ENCODE peak calls at places on chromosomes 3 and 15, in six cellular contexts. C is body of pancreas; V is nephron progenitor cell; N is uterus; L is CD8-positive, alpha-beta T cell; B is kidney. O is an unnamed sample.

GRCh38 chr15:42159381-42160015 is 3.1 kb upstream of the PLA2G4F start:
- DNase-seq in N (no peak), L (no peak), B (no peak), C (no peak), V (no peak), O (no peak)

GRCh38 chr3:126889276-126890201 is 93.4 kb upstream of the PLXNA1 start:
- DNase-seq in B (no peak), V (no peak), N (no peak), C (no peak), L (no peak), O (no peak)

GRCh38 chr3:60186359-60186758 is 1064.9 kb downstream of the FHIT start:
- DNase-seq in N (no peak), B (no peak), V (no peak), C (no peak), L (no peak), O (no peak)

GRCh38 chr15:52234596-52235541 is 43.7 kb upstream of the GNB5 start:
- DNase-seq in C (no peak), V (no peak), B (peak), N (no peak), L (no peak), O (no peak)

GRCh38 chr15:53588773-53589172 is 170.7 kb downstream of the WDR72 start:
- DNase-seq in L (no peak), V (no peak), C (no peak), N (no peak), B (no peak), O (no peak)

GRCh38 chr15:72307036-72307435 is 12.9 kb downstream of the CELF6 start:
- DNase-seq in V (no peak), C (no peak), L (no peak), N (no peak), B (no peak), O (no peak)

GRCh38 chr3:143885803-143886427 is 37.6 kb upstream of the SLC9A9 start:
- DNase-seq in B (no peak), L (peak), C (peak), V (peak), N (no peak), O (no peak)

GRCh38 chr3:24129549-24129948 is 184.5 kb downstream of the NR1D2 start:
- DNase-seq in B (no peak), N (no peak), V (no peak), C (no peak), L (no peak), O (no peak)

GRCh38 chr3:57275393-57275792 is 17.1 kb downstream of the ASB14 start:
- DNase-seq in N (no peak), L (no peak), B (no peak), V (no peak), C (no peak), O (no peak)

GRCh38 chr3:129627350-129628168 is 21.1 kb upstream of the PLXND1 start:
- DNase-seq in B (peak), L (peak), N (peak), V (peak), C (peak), O (peak)

GRCh38 chr15:36571301-36571700 is 8.1 kb upstream of the CDIN1 start:
- DNase-seq in V (no peak), L (no peak), B (no peak), N (no peak), C (no peak), O (no peak)

GRCh38 chr15:74826911-74827310 is 484 bp downstream of the CPLX3 start:
- DNase-seq in V (no peak), C (no peak), B (no peak), L (no peak), N (no peak), O (no peak)

GRCh38 chr3:78201066-78201465 is 1161.2 kb downstream of the ROBO2 start:
- DNase-seq in N (no peak), L (no peak), B (no peak), V (no peak), C (no peak), O (no peak)

GRCh38 chr3:21920431-21920830 is 169.4 kb upstream of the ZNF385D start:
- DNase-seq in L (no peak), V (no peak), B (no peak), N (no peak), C (no peak), O (no peak)

GRCh38 chr3:168620854-168621253 is 525.1 kb upstream of the GOLIM4 start:
- DNase-seq in L (no peak), V (peak), B (no peak), C (peak), N (no peak), O (no peak)

GRCh38 chr3:134822065-134822464 is 27.0 kb downstream of the EPHB1 start:
- DNase-seq in N (no peak), L (no peak), C (no peak), V (no peak), B (no peak), O (no peak)

GRCh38 chr3:102129774-102130608 is 280.7 kb downstream of the NFKBIZ start:
- DNase-seq in C (peak), L (no peak), B (no peak), V (no peak), N (peak), O (no peak)

GRCh38 chr3:45568848-45569247 is 25.7 kb upstream of the LIMD1 start:
- DNase-seq in L (no peak), C (no peak), V (no peak), B (no peak), N (no peak), O (no peak)

GRCh38 chr15:34644851-34645250 is 61.4 kb upstream of the GOLGA8B start:
- DNase-seq in B (no peak), C (no peak), N (no peak), V (no peak), L (no peak), O (no peak)

GRCh38 chr3:23672628-23673027 is 133.1 kb upstream of the UBE2E1 start:
- DNase-seq in B (no peak), N (no peak), L (no peak), V (no peak), C (no peak), O (no peak)

GRCh38 chr3:43155464-43156121 is 49.7 kb upstream of the POMGNT2 start:
- DNase-seq in B (peak), C (peak), L (no peak), V (peak), N (peak), O (no peak)

GRCh38 chr15:35484231-35484945 is 61.6 kb downstream of the DPH6 start:
- DNase-seq in N (no peak), B (no peak), L (no peak), C (no peak), V (no peak), O (no peak)

GRCh38 chr15:25465835-25466234 is 27.0 kb upstream of the UBE3A start:
- DNase-seq in V (no peak), B (peak), C (no peak), N (no peak), L (no peak), O (no peak)

GRCh38 chr15:68631621-68632051 is 52.8 kb downstream of the CORO2B start:
- DNase-seq in V (no peak), L (no peak), C (no peak), B (no peak), N (no peak), O (no peak)

GRCh38 chr3:27976933-27977332 is 254.8 kb upstream of the EOMES start:
- DNase-seq in L (no peak), B (no peak), N (no peak), C (no peak), V (no peak), O (no peak)

GRCh38 chr3:64827391-64827790 is 139.6 kb upstream of the ADAMTS9 start:
- DNase-seq in L (no peak), N (no peak), B (no peak), V (no peak), C (no peak), O (no peak)

GRCh38 chr3:184562146-184562861 is 719 bp downstream of the EPHB3 start:
- DNase-seq in V (peak), N (no peak), C (no peak), B (no peak), L (no peak), O (peak)

GRCh38 chr3:179297971-179298725 is 24.7 kb upstream of the ZNF639 start:
- DNase-seq in N (no peak), C (no peak), L (no peak), V (no peak), B (no peak), O (no peak)

GRCh38 chr3:149018247-149018646 is 26.9 kb downstream of the GYG1 start:
- DNase-seq in L (no peak), V (no peak), B (no peak), C (no peak), N (no peak), O (no peak)

GRCh38 chr3:172516318-172517214 is 6.7 kb downstream of the TNFSF10 start:
- DNase-seq in B (no peak), L (no peak), N (peak), C (peak), V (no peak), O (no peak)

GRCh38 chr3:126866175-126866759 is 116.6 kb upstream of the PLXNA1 start:
- DNase-seq in N (no peak), L (no peak), B (no peak), V (no peak), C (no peak), O (no peak)

GRCh38 chr3:194869482-194870169 is 183.9 kb downstream of the FAM43A start:
- DNase-seq in V (no peak), B (no peak), N (no peak), C (no peak), L (no peak), O (no peak)
- TF ChIP-seq CTCF in V (no peak), B (no peak), N (no peak), C (no peak), L (no peak), O (no peak)

DNA sequence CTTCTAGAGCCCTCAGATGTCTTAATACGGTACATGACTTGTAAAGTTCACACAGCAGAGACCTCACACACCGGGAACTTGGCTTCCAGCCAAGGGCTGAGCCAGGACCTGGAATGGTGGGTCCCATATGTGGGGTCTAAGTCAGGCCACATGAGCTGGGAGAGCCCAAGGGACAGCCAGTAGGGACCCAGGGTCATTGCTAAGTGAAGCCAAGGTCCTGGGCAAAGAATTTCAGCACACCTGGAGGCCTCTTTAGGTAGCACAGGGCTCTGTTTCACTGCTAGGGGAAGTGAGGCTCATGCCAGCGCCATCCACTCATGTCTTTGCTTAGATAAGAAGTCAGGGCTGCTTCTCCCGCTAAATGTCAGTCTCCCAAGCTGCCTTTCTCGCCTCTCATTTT is 116.5 kb upstream of the TLE3 start:
- DNase-seq in B (no peak), N (no peak), L (no peak), V (no peak), C (no peak), O (no peak)
- TF ChIP-seq CTCF in B (no peak), N (no peak), L (no peak), V (no peak), C (peak), O (no peak)

GRCh38 chr3:84965141-84965540 is 6.4 kb downstream of the CADM2 start:
- DNase-seq in B (no peak), V (peak), C (no peak), L (no peak), N (no peak), O (no peak)
- TF ChIP-seq CTCF in B (no peak), V (peak), C (no peak), L (no peak), N (no peak), O (no peak)

GRCh38 chr3:174397848-174398247 is 461.3 kb upstream of the NAALADL2 start:
- DNase-seq in V (no peak), C (no peak), L (no peak), B (no peak), N (no peak), O (no peak)
- TF ChIP-seq CTCF in V (no peak), C (peak), L (no peak), B (peak), N (peak), O (no peak)

DNA sequence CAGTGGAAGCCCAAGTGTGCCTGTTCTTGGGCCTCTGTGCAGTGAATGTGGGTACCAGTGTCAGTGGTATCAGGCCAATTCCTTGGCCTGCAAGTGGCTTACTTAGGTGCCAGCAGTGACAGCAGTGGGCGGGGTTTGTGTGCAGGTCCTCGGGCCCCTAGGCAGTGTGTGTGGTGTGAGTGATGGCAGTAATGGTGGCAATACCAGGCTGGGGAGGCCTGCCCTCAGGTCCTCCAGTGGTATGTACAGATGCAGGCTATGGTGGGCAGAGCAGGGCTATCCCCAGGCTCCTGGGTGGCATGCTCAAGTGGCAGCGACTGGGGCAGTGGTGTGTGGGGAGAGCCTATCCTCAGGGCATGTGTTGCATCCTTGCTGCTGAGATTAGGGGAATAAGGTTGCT is 379.7 kb downstream of the SQOR start:
- DNase-seq in C (no peak), N (no peak), B (peak), V (no peak), L (no peak), O (no peak)
- TF ChIP-seq CTCF in C (no peak), N (no peak), B (no peak), V (no peak), L (no peak), O (no peak)

GRCh38 chr3:136276049-136276755 is 26.1 kb downstream of the PCCB start:
- DNase-seq in C (no peak), V (no peak), N (no peak), B (no peak), L (no peak), O (no peak)
- TF ChIP-seq CTCF in C (no peak), V (no peak), N (no peak), B (no peak), L (no peak), O (no peak)

GRCh38 chr15:31145271-31145911 is 43.9 kb upstream of the TRPM1 start:
- DNase-seq in C (no peak), B (no peak), V (no peak), L (no peak), N (no peak), O (no peak)
- TF ChIP-seq CTCF in C (peak), B (no peak), V (no peak), L (no peak), N (no peak), O (no peak)

GRCh38 chr3:61443886-61444285 is 117.5 kb upstream of the PTPRG start:
- DNase-seq in L (no peak), N (no peak), C (no peak), B (no peak), V (no peak), O (no peak)
- TF ChIP-seq CTCF in L (no peak), N (no peak), C (no peak), B (no peak), V (no peak), O (no peak)

GRCh38 chr3:150546226-150547044 is at the start of the genes EIF2A and SERP1:
- DNase-seq in C (peak), V (peak), N (peak), L (peak), B (peak), O (peak)

GRCh38 chr3:150544726-150545125 is 1.6 kb downstream of the SERP1 start:
- DNase-seq in L (no peak), N (no peak), C (no peak), V (no peak), B (no peak), O (no peak)

GRCh38 chr3:150544040-150544439 is 2.3 kb downstream of the SERP1 start:
- DNase-seq in V (no peak), N (no peak), L (no peak), C (no peak), B (no peak), O (no peak)

GRCh38 chr3:150547045-150547753 is 612 bp downstream of the EIF2A start:
- DNase-seq in V (no peak), C (no peak), N (no peak), L (no peak), B (no peak), O (no peak)

DNA sequence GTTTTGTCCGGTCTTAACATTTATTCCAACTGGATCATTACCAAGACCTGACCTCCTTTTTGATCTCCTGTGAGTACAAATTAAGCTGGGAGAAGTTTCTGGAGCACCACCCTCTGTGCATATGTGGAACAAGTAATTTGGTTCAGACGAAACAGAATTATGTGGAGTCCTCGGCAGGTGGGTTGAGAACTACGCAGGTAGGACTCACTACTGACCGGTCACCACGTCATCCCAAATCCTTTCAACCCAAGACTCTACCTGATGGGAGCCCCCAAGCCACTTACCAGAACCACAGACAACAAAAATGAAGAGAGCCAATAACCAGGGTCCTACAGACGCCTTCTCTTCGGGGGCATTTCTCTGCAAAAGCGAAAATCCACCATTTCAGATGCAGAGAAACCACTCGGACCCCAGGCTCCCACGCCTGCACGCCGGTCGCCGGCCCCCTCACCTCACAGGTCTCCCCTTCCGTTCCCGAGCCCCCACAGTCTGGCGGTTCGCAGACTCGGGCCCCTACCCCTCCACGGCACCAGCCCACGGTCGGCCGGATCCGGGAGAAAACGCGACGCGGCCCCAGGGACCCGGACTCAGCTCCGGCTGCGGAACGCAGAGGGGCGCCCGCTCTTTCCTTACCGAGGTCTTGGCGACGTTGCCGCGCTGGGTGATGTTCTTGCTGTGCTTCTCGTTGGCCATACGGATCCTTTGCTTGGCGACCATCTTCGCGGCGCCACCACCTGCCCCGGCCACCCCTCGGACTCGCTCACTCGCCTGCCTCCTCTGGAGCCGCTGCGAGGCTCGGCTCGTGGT is 674 bp downstream of the SERP1 start:
- DNase-seq in L (peak), V (no peak), C (peak), B (peak), N (peak), O (no peak)
- TF ChIP-seq CTCF in L (no peak), V (no peak), C (no peak), B (no peak), N (no peak), O (no peak)

DNA sequence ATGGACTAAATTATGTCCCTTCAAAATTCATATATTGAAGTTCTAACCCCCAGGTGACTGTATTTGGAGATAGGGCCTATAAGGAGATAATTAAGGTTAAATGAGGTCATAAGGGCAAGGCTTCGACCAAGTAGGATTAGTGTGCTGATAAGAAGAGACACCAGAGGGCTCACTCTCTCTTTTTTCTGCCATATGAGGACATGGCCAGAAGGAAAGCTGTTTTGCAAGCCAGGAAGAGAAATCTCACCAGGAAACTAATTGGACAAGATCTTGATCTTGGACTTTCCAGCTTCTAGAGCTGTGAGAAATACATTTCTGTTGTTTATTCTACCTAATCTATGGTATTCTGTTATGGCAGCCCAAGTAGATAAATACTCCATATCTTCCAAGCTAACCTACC is 503.6 kb upstream of the NAALADL2 start:
- DNase-seq in V (no peak), L (no peak), C (no peak), N (no peak), B (no peak), O (no peak)
- TF ChIP-seq CTCF in V (peak), L (no peak), C (no peak), N (no peak), B (no peak), O (no peak)

O was measured in natural killer cell.